ENCODE peak calls at places on chromosomes 6 and 20, in nine cellular contexts. W, L, B, T, I, J, P, K and Z are unnamed samples.

GRCh38 chr6:21679761-21680265 is 86.3 kb downstream of the SOX4 start:
- DNase-seq in J (no peak), W (no peak), T (no peak), I (peak), B (no peak), K (no peak), L (no peak), P (peak), Z (no peak)

GRCh38 chr6:41836660-41837052 is 49.2 kb downstream of the TOMM6 start:
- DNase-seq in J (no peak), I (peak), L (no peak), P (peak), K (no peak), T (no peak), W (no peak), B (no peak), Z (no peak)

GRCh38 chr6:111614833-111615582 is 9.3 kb upstream of the TRAF3IP2 start:
- DNase-seq in W (no peak), B (no peak), I (no peak), L (no peak), J (no peak), K (no peak), T (no peak), P (no peak), Z (no peak)

GRCh38 chr6:127554435-127555006 is 22.5 kb upstream of the C6orf58 start:
- DNase-seq in W (no peak), B (no peak), T (no peak), L (no peak), K (peak), I (peak), P (peak), J (no peak), Z (peak)

GRCh38 chr6:98835149-98836024 is 1.0 kb downstream of the POU3F2 start:
- DNase-seq in K (no peak), W (peak), T (peak), J (no peak), L (no peak), P (no peak), I (no peak), B (peak), Z (no peak)

GRCh38 chr20:61252601-61253263 is 671 bp downstream of the CDH4 start:
- DNase-seq in W (no peak), P (peak), B (no peak), I (peak), T (no peak), L (no peak), J (no peak), K (no peak), Z (no peak)

GRCh38 chr20:57544838-57545564 is 15.9 kb upstream of the PCK1 start:
- DNase-seq in I (no peak), T (no peak), B (no peak), K (no peak), P (no peak), L (no peak), W (no peak), J (no peak), Z (peak)

GRCh38 chr6:107106165-107106564 is 9.2 kb downstream of the BEND3 start:
- DNase-seq in K (no peak), J (no peak), P (no peak), L (no peak), I (no peak), B (peak), T (no peak), W (no peak), Z (no peak)

GRCh38 chr6:148565931-148566663 is 180.7 kb upstream of the UST start:
- DNase-seq in I (peak), B (peak), K (peak), W (peak), P (peak), J (peak), L (peak), T (no peak), Z (peak)

GRCh38 chr6:29627762-29628418 is 5.1 kb downstream of the GABBR1 start:
- DNase-seq in W (peak), B (peak), J (peak), P (peak), K (no peak), L (peak), T (peak), I (peak), Z (peak)

GRCh38 chr6:36719126-36719525 is 21.5 kb downstream of the RAB44 start:
- DNase-seq in I (no peak), J (no peak), T (no peak), B (peak), K (no peak), W (no peak), L (peak), P (no peak), Z (no peak)

GRCh38 chr6:114558153-114558552 is 215.3 kb upstream of the HS3ST5 start:
- DNase-seq in P (no peak), K (no peak), J (no peak), L (no peak), W (no peak), I (no peak), T (no peak), B (no peak), Z (no peak)

GRCh38 chr20:60268502-60268901 is 310.3 kb downstream of the CDH26 start:
- DNase-seq in L (no peak), B (no peak), I (no peak), T (no peak), J (no peak), K (no peak), P (no peak), W (no peak), Z (peak)

GRCh38 chr20:576156-576555 is 32.6 kb upstream of the CSNK2A1 start:
- DNase-seq in B (peak), I (no peak), L (no peak), T (no peak), W (no peak), J (no peak), K (no peak), P (no peak), Z (no peak)

GRCh38 chr20:58127731-58128130 is 100.7 kb downstream of the ANKRD60 start:
- DNase-seq in W (no peak), I (peak), T (no peak), K (no peak), L (no peak), P (peak), J (no peak), B (peak), Z (peak)

GRCh38 chr20:23021941-23022340 is 13.2 kb upstream of the SSTR4 start:
- DNase-seq in W (no peak), K (no peak), J (no peak), P (peak), I (peak), L (no peak), B (no peak), T (no peak), Z (no peak)

GRCh38 chr6:93318127-93318526 is 101.2 kb downstream of the EPHA7 start:
- DNase-seq in L (no peak), B (no peak), W (no peak), T (no peak), J (no peak), K (no peak), I (no peak), P (no peak), Z (no peak)

GRCh38 chr6:154909821-154910220 is 85.3 kb upstream of the TIAM2 start:
- DNase-seq in W (no peak), P (peak), J (no peak), T (no peak), K (no peak), B (peak), L (no peak), I (peak), Z (no peak)

GRCh38 chr6:63121166-63121565 is 90.1 kb upstream of the FKBP1C start:
- DNase-seq in I (no peak), W (no peak), T (no peak), P (no peak), K (peak), B (no peak), J (no peak), L (no peak), Z (no peak)

GRCh38 chr20:3420211-3420707 is 12.8 kb upstream of the DNAAF9 start:
- DNase-seq in B (no peak), W (peak), J (peak), T (no peak), I (peak), L (peak), P (peak), K (peak), Z (peak)

GRCh38 chr6:46011241-46012085 is 4.2 kb downstream of the CLIC5 start:
- DNase-seq in L (no peak), W (peak), B (no peak), K (peak), I (no peak), J (peak), T (no peak), P (no peak), Z (peak)

GRCh38 chr6:155455766-155456165 is at the start of gene NOX3:
- DNase-seq in I (no peak), K (no peak), T (no peak), B (no peak), L (no peak), J (no peak), W (no peak), P (no peak), Z (no peak)

GRCh38 chr6:73134588-73134987 is 90.7 kb downstream of the KHDC1L start:
- DNase-seq in K (peak), B (no peak), P (peak), I (peak), T (no peak), J (no peak), W (no peak), L (no peak), Z (peak)

GRCh38 chr20:33796263-33796906 is 14.8 kb upstream of the CHMP4B start:
- DNase-seq in T (no peak), W (no peak), L (no peak), P (no peak), J (no peak), I (no peak), K (no peak), B (no peak), Z (no peak)

GRCh38 chr6:149903938-149904611 is 6.2 kb upstream of the RAET1E start:
- DNase-seq in J (no peak), W (no peak), T (no peak), B (no peak), I (no peak), L (no peak), P (no peak), K (no peak), Z (no peak)

GRCh38 chr6:27441001-27441400 is 31.9 kb downstream of the ZNF184 start:
- DNase-seq in L (no peak), I (no peak), J (no peak), B (no peak), K (no peak), P (peak), W (no peak), T (no peak), Z (no peak)

GRCh38 chr20:35235881-35236280 is 9.4 kb downstream of the MMP24 start:
- DNase-seq in B (no peak), K (no peak), P (no peak), I (no peak), T (no peak), W (no peak), J (no peak), L (no peak), Z (no peak)

GRCh38 chr20:10671221-10671849 is 2.5 kb downstream of the JAG1 start:
- DNase-seq in P (peak), L (peak), W (peak), J (peak), K (peak), B (peak), I (peak), T (no peak), Z (peak)

GRCh38 chr6:37354526-37355384 is 972 bp downstream of the RNF8 start:
- DNase-seq in B (peak), T (peak), J (no peak), W (peak), I (peak), L (no peak), K (peak), P (peak), Z (peak)

GRCh38 chr6:135944120-135944519 is 92.6 kb downstream of the PDE7B start:
- DNase-seq in P (no peak), T (no peak), L (no peak), B (no peak), K (no peak), I (no peak), J (no peak), W (no peak), Z (no peak)

GRCh38 chr20:407097-407952 is 774 bp upstream of the RBCK1 start:
- DNase-seq in T (peak), J (peak), B (no peak), W (peak), I (peak), P (peak), L (peak), K (peak), Z (peak)

GRCh38 chr6:87754828-87755227 is 52.8 kb upstream of the AKIRIN2 start:
- DNase-seq in K (peak), W (peak), I (no peak), T (no peak), L (no peak), J (no peak), P (no peak), B (no peak), Z (no peak)

GRCh38 chr20:6480328-6481030 is 287.0 kb upstream of the BMP2 start:
- DNase-seq in L (no peak), W (no peak), B (no peak), T (no peak), P (no peak), I (no peak), K (no peak), J (no peak), Z (no peak)

GRCh38 chr20:4813076-4813838 is 91.5 kb downstream of the PRND start:
- DNase-seq in L (no peak), W (peak), P (no peak), T (no peak), I (no peak), B (peak), K (peak), J (peak), Z (peak)

DNA sequence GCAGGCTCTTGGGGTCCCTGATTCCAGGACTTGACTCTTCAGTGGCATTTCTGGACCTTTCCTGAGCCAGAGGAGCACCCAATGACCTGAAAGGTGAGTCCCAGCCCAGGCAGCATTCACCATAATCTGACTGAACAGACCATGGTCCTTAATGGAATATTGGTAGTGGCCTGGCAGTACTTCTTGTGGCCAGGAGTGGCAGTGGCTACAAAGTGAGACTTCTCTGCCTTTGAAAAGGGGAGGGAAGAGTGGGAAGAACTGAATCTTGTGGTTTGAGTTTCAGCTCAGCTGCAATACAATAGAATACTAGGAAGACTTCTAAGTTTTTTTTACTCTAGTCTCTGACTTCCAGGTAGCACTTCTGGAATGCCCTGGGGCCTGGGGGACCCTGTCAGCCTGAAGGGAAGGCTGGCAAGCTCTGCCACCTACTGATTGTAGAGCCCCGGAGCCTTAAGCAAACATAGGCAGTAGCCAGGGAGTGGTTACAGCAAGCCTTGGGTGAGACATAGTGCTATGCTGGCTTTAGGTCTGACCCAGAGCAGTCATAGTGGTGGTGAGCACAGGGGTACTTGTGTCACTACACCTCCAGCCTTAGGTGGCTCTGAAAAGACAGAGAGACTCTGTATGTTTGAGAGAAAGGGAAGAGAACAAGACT is 674.2 kb upstream of the MANEA start:
- DNase-seq in J (no peak), W (no peak), P (no peak), T (no peak), B (no peak), K (no peak), L (no peak), I (no peak), Z (no peak)
- TF ChIP-seq CTCF in J (no peak), W (no peak), P (no peak), T (no peak), B (no peak), K (no peak), L (no peak), I (no peak), Z (no peak)

GRCh38 chr20:63254536-63255384 is 497 bp upstream of the NKAIN4 start:
- DNase-seq in K (no peak), T (no peak), I (no peak), L (no peak), W (no peak), B (no peak), J (no peak), P (no peak), Z (no peak)

GRCh38 chr20:63254237-63254535 is at the start of gene NKAIN4:
- DNase-seq in B (no peak), L (no peak), W (no peak), J (no peak), P (no peak), T (no peak), I (no peak), K (no peak), Z (no peak)

GRCh38 chr20:63257629-63258028 is 3.4 kb upstream of the NKAIN4 start:
- DNase-seq in W (no peak), T (no peak), L (no peak), I (no peak), B (no peak), P (no peak), K (no peak), J (no peak), Z (no peak)

GRCh38 chr20:63256954-63257353 is 2.7 kb upstream of the NKAIN4 start:
- DNase-seq in B (no peak), T (no peak), L (no peak), J (no peak), I (no peak), P (no peak), W (no peak), K (no peak), Z (no peak)

DNA sequence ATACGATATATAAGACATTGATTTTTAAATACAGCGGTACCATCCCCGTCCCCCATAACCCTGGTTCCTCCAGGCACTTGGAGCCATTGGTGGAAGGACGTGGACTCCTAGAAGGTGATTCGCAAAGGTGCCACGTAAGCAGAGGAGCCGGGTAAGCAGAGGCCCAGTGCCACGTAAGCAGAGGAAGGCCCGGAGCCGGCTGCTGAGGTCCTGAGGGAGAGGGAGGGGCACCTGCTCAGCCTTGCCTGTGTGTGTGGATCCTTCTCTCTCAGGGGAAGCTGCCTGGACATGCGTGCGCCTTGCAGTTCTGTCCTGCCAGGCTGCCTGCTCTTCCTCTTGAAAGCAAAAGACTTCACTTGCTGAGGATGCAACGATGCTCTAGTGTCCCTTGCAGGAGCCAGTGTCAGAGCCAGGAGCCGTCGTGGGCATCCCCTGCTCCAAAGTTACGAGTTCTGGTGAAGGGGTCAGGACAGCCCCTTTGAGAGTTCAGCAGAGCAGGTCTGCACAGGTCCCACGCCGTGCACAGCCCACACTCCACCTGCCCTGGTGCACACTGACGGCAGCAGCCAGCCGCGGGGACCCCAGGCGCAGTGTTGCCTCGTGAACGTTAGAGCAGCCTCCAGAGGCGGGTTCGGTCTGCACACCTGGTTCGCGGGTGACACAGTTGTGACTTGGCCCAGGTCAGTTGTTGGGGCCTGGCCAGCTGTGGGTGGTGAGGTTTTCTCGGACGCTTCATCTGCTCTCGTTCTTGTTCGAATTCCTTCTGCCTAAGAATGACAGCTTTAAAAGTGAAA is 1.8 kb upstream of the NKAIN4 start:
- DNase-seq in B (no peak), T (no peak), K (peak), L (no peak), I (no peak), W (no peak), P (no peak), J (no peak), Z (no peak)
- TF ChIP-seq CTCF in B (no peak), T (no peak), K (no peak), L (no peak), I (no peak), W (no peak), P (no peak), J (no peak), Z (no peak)

GRCh38 chr20:43658068-43658722 is 8.7 kb upstream of the MYBL2 start:
- DNase-seq in J (no peak), P (peak), B (peak), T (no peak), L (no peak), W (no peak), K (peak), I (peak), Z (peak)
- TF ChIP-seq CTCF in J (no peak), P (no peak), B (no peak), T (no peak), L (no peak), W (no peak), K (peak), I (no peak), Z (no peak)

GRCh38 chr6:133187657-133188453 is 53.3 kb upstream of the EYA4 start:
- DNase-seq in J (no peak), I (peak), P (peak), K (no peak), T (no peak), L (no peak), B (no peak), W (no peak), Z (no peak)

GRCh38 chr6:133183691-133184090 is 57.5 kb upstream of the EYA4 start:
- DNase-seq in J (no peak), B (no peak), W (no peak), T (no peak), K (no peak), P (no peak), L (no peak), I (no peak), Z (no peak)

GRCh38 chr6:133185731-133186130 is 55.4 kb upstream of the EYA4 start:
- DNase-seq in K (no peak), P (no peak), I (no peak), L (no peak), B (no peak), J (no peak), T (no peak), W (no peak), Z (no peak)

GRCh38 chr6:133187114-133187513 is 54.0 kb upstream of the EYA4 start:
- DNase-seq in J (no peak), B (no peak), I (no peak), L (no peak), W (no peak), P (no peak), T (no peak), K (no peak), Z (no peak)

DNA sequence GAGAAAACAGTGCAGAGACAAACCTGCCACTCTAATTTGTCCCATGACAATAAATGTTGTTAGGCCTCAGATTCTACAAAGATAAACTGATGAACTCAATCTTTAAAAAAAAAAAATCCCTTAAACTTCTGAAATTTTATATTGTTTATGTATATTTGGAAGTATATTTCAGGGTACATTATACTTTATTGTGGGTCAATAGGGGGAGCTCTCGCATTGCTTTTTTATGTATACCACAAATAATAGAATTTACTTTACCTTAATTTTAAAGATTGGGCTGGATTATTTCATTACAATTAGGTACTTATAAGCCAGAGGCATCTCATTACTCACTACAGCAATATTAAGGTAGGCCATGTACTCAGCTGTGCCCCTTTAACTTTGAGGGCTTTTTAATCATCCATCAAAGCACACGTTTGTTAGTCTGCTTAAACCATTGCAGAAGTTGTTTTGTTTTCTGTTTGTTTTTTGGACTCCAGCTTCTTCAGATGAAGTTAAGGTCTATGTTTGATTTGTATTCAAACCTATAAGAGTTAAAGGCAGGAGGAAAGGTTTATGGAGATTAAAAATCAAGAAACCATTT is 56.3 kb upstream of the EYA4 start:
- DNase-seq in P (peak), T (no peak), J (no peak), K (peak), W (no peak), L (no peak), B (no peak), I (peak), Z (no peak)
- TF ChIP-seq CTCF in P (peak), T (peak), J (peak), K (peak), W (peak), L (peak), B (peak), I (peak), Z (peak)